ENCODE peak calls at places on chromosomes 7 and 10, in six cellular contexts. K is choroid plexus epithelial cell; A is CD8-positive, alpha-beta T cell; S is HCT116; B is cardiac fibroblast; V is tibial nerve. U is an unnamed sample.

GRCh38 chr10:17914169-17915045 is 37.3 kb upstream of the SLC39A12 start:
- DNase-seq in K (no peak), A (no peak), S (no peak), B (no peak), V (no peak), U (no peak)

GRCh38 chr7:68550635-68551034 is 1047.6 kb upstream of the AUTS2 start:
- DNase-seq in K (no peak), A (no peak), S (no peak), B (no peak), V (no peak), U (no peak)

GRCh38 chr10:71135276-71135675 is 77.1 kb upstream of the UNC5B start:
- DNase-seq in K (no peak), A (no peak), S (no peak), B (no peak), V (no peak), U (no peak)

GRCh38 chr7:1521454-1521853 is 9.0 kb upstream of the MAFK start:
- DNase-seq in K (no peak), A (no peak), S (no peak), B (no peak), V (no peak), U (no peak)

GRCh38 chr7:149670288-149670687 is 103.1 kb downstream of the ZNF467 start:
- DNase-seq in K (peak), A (no peak), S (no peak), B (peak), V (no peak), U (peak)

GRCh38 chr10:600234-600633 is 89.2 kb downstream of the DIP2C start:
- DNase-seq in K (no peak), A (no peak), S (no peak), B (no peak), V (no peak), U (no peak)

GRCh38 chr7:68058014-68058413 is 1061.4 kb downstream of the TYW1 start:
- DNase-seq in K (no peak), A (no peak), S (no peak), B (no peak), V (no peak), U (no peak)

GRCh38 chr10:103661198-103661950 is 167.9 kb downstream of the NEURL1 start:
- DNase-seq in K (peak), A (peak), S (no peak), B (peak), V (peak), U (peak)

GRCh38 chr10:131109746-131110145 is 201.8 kb downstream of the TCERG1L start:
- DNase-seq in K (no peak), A (no peak), S (no peak), B (no peak), V (no peak), U (no peak)

GRCh38 chr10:10967029-10967428 is 50.6 kb upstream of the CELF2 start:
- DNase-seq in K (no peak), A (no peak), S (no peak), B (no peak), V (no peak), U (no peak)

GRCh38 chr7:133081119-133081604 is 728 bp downstream of the CHCHD3 start:
- DNase-seq in K (peak), A (no peak), S (no peak), B (peak), V (no peak), U (peak)

GRCh38 chr7:34567906-34568305 is 90.1 kb upstream of the NPSR1 start:
- DNase-seq in K (no peak), A (no peak), S (no peak), B (no peak), V (no peak), U (no peak)

GRCh38 chr10:35025916-35026315 is 64.2 kb downstream of the CUL2 start:
- DNase-seq in K (peak), A (no peak), S (no peak), B (peak), V (no peak), U (peak)

GRCh38 chr10:59027975-59028640 is 148.3 kb upstream of the PHYHIPL start:
- DNase-seq in K (peak), A (no peak), S (no peak), B (peak), V (no peak), U (peak)

GRCh38 chr10:4102802-4103344 is 317.9 kb upstream of the KLF6 start:
- DNase-seq in K (no peak), A (no peak), S (no peak), B (no peak), V (no peak), U (no peak)

GRCh38 chr7:17608114-17608833 is 309.8 kb downstream of the AHR start:
- DNase-seq in K (peak), A (no peak), S (no peak), B (peak), V (no peak), U (peak)

GRCh38 chr7:118169146-118169545 is 14.8 kb upstream of the LSM8 start:
- DNase-seq in K (peak), A (no peak), S (no peak), B (peak), V (no peak), U (peak)

GRCh38 chr7:111329367-111330234 is 232.7 kb downstream of the IMMP2L start:
- DNase-seq in K (peak), A (no peak), S (no peak), B (peak), V (no peak), U (peak)

GRCh38 chr10:55766212-55766611 is 594.8 kb downstream of the ZWINT start:
- DNase-seq in K (no peak), A (no peak), S (no peak), B (no peak), V (no peak), U (no peak)

GRCh38 chr10:127991543-127992255 is 84.8 kb downstream of the PTPRE start:
- DNase-seq in K (peak), A (no peak), S (no peak), B (no peak), V (peak), U (no peak)

GRCh38 chr10:126921974-126922525 is 16.8 kb downstream of the DOCK1 start:
- DNase-seq in K (peak), A (no peak), S (peak), B (peak), V (no peak), U (peak)

GRCh38 chr7:36096460-36097095 is 56.5 kb upstream of the EEPD1 start:
- DNase-seq in K (no peak), A (no peak), S (no peak), B (peak), V (no peak), U (peak)

GRCh38 chr10:67764012-67764822 is 68.2 kb upstream of the CTNNA3 start:
- DNase-seq in K (peak), A (peak), S (peak), B (peak), V (peak), U (peak)

GRCh38 chr10:67770537-67770936 is 67.5 kb downstream of the DNAJC12 start:
- DNase-seq in K (no peak), A (no peak), S (no peak), B (no peak), V (no peak), U (no peak)

GRCh38 chr10:67771200-67771599 is 66.8 kb downstream of the DNAJC12 start:
- DNase-seq in K (no peak), A (no peak), S (no peak), B (no peak), V (no peak), U (no peak)

GRCh38 chr10:67763499-67764011 is 67.6 kb upstream of the CTNNA3 start:
- DNase-seq in K (peak), A (peak), S (no peak), B (peak), V (peak), U (peak)

GRCh38 chr10:67767245-67767644 is 70.7 kb downstream of the DNAJC12 start:
- DNase-seq in K (no peak), A (no peak), S (no peak), B (no peak), V (no peak), U (no peak)
- H3K4me3 ChIP-seq in K (no peak), A (no peak), S (no peak), B (no peak), V (no peak), U (no peak)

DNA sequence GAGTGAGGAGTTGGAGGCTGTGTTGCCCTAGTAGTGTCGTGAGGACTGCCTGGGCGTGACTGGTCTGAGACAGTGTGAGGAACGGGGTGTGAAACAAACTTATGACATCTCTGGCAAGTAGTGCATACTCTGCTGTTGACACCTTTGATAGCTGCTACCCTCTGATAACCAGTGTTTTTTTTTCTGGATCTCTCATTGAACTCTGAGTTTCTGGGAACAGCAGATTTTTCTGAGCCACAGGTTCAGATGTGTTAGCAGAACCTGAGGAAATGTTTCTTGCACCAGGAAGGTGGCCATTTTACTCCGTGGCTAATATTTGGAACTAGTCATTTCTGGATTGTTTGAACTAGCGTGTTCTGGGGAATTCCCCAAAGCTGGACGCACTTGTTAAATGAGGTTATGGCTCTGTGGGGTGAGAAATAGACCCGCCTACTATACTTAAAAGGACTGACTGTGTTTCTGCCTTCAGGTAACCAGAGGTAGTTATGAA is 52.9 kb downstream of the AUTS2 start:
- DNase-seq in K (no peak), A (no peak), S (no peak), B (no peak), V (no peak), U (no peak)
- TF ChIP-seq CTCF in K (no peak), A (no peak), S (no peak), B (no peak), V (no peak), U (no peak)

GRCh38 chr7:45027774-45028114 is 27.7 kb downstream of the CCM2 start:
- DNase-seq in K (no peak), A (no peak), S (no peak), B (no peak), V (no peak), U (no peak)
- H3K4me3 ChIP-seq in K (no peak), A (peak), S (no peak), B (no peak), V (peak), U (no peak)

GRCh38 chr10:32680803-32681557 is 235.0 kb downstream of the CCDC7 start:
- DNase-seq in K (no peak), A (no peak), S (peak), B (no peak), V (no peak), U (no peak)
- TF ChIP-seq CTCF in K (no peak), A (no peak), S (no peak), B (no peak), V (no peak), U (no peak)

GRCh38 chr10:93962973-93963372 is 30.8 kb upstream of the PLCE1 start:
- DNase-seq in K (no peak), A (no peak), S (no peak), B (no peak), V (no peak), U (no peak)

GRCh38 chr10:93963434-93963833 is 30.3 kb upstream of the PLCE1 start:
- DNase-seq in K (no peak), A (no peak), S (no peak), B (no peak), V (no peak), U (no peak)

GRCh38 chr10:93967756-93968155 is 26.0 kb upstream of the PLCE1 start:
- DNase-seq in K (no peak), A (no peak), S (no peak), B (no peak), V (no peak), U (no peak)

GRCh38 chr10:93968452-93969044 is 25.2 kb upstream of the PLCE1 start:
- DNase-seq in K (no peak), A (no peak), S (no peak), B (peak), V (no peak), U (no peak)

GRCh38 chr10:93965911-93966310 is 27.8 kb upstream of the PLCE1 start:
- DNase-seq in K (no peak), A (no peak), S (no peak), B (no peak), V (no peak), U (no peak)
- H3K4me3 ChIP-seq in K (no peak), A (no peak), S (no peak), B (no peak), V (no peak), U (no peak)

GRCh38 chr10:114021135-114021534 is 22.5 kb upstream of the ADRB1 start:
- DNase-seq in K (no peak), A (no peak), S (no peak), B (no peak), V (peak), U (no peak)
- TF ChIP-seq CTCF in K (no peak), A (no peak), S (no peak), B (no peak), V (no peak), U (no peak)

GRCh38 chr7:28686418-28686800 is 271.7 kb downstream of the TRIL start:
- DNase-seq in K (peak), A (no peak), S (no peak), B (peak), V (peak), U (peak)
- H3K4me3 ChIP-seq in K (peak), A (peak), S (no peak), B (peak), V (peak), U (peak)

U was measured in fibroblast of pulmonary artery.